ENCODE peak calls at places on chromosomes 3 and 15, in eight cellular contexts. X is BJ; N is kidney epithelial cell; D is lung; G is WERI-Rb-1; U is CD4-positive, CD25-positive, alpha-beta regulatory T cell; K is pancreas; Y is hepatocyte. P is an unnamed sample.

GRCh38 chr15:56356616-56357015 is 8.6 kb upstream of the TEX9 start:
- DNase-seq in X (peak; percentile 7), N (no peak), D (no peak), G (no peak), U (no peak), K (no peak), Y (no peak), P (no peak)

GRCh38 chr15:93451822-93452221 is 362.8 kb upstream of the RGMA start:
- DNase-seq in X (no peak), N (no peak), D (no peak), G (no peak), U (no peak), K (no peak), Y (no peak), P (no peak)

GRCh38 chr15:86677316-86677715 is 597.6 kb downstream of the AGBL1 start:
- DNase-seq in X (no peak), N (no peak), D (no peak), G (no peak), U (no peak), K (no peak), Y (no peak), P (no peak)

GRCh38 chr3:10273697-10274305 is 18.9 kb downstream of the GHRL start:
- DNase-seq in X (no peak), N (no peak), D (no peak), G (no peak), U (no peak), K (no peak), Y (no peak), P (no peak)

GRCh38 chr3:81268526-81268925 is 492.9 kb downstream of the GBE1 start:
- DNase-seq in X (no peak), N (no peak), D (no peak), G (no peak), U (no peak), K (no peak), Y (no peak), P (no peak)

GRCh38 chr3:139574026-139574947 is 34.7 kb upstream of the RBP1 start:
- DNase-seq in X (no peak), N (no peak), D (peak; percentile 36), G (no peak), U (no peak), K (peak; percentile 82), Y (no peak), P (no peak)

GRCh38 chr15:58473720-58474119 is 41.9 kb downstream of the LIPC start:
- DNase-seq in X (peak; percentile 54), N (peak; percentile 91), D (no peak), G (no peak), U (peak; percentile 6), K (no peak), Y (peak; percentile 48), P (no peak)

GRCh38 chr3:9776896-9777694 is 7.3 kb upstream of the CAMK1 start:
- DNase-seq in X (no peak), N (no peak), D (no peak), G (no peak), U (no peak), K (no peak), Y (no peak), P (no peak)

GRCh38 chr15:39287322-39288195 is 293.3 kb upstream of the THBS1 start:
- DNase-seq in X (no peak), N (no peak), D (no peak), G (no peak), U (no peak), K (no peak), Y (no peak), P (no peak)

GRCh38 chr3:194539498-194539897 is 52.7 kb upstream of the ATP13A3 start:
- DNase-seq in X (no peak), N (no peak), D (no peak), G (no peak), U (no peak), K (no peak), Y (no peak), P (no peak)

GRCh38 chr3:852033-852432 is 240.8 kb upstream of the CNTN6 start:
- DNase-seq in X (no peak), N (no peak), D (no peak), G (no peak), U (no peak), K (no peak), Y (no peak), P (no peak)

GRCh38 chr3:122987726-122988319 is 39.7 kb downstream of the SEMA5B start:
- DNase-seq in X (no peak), N (no peak), D (no peak), G (no peak), U (no peak), K (no peak), Y (no peak), P (no peak)
- H3K4me3 ChIP-seq in X (no peak overlapping the region), N (no peak overlapping the region), D (no peak overlapping the region), G (no peak overlapping the region), U (no peak overlapping the region), K (no peak overlapping the region), Y (no peak overlapping the region), P (no peak overlapping the region)

DNA sequence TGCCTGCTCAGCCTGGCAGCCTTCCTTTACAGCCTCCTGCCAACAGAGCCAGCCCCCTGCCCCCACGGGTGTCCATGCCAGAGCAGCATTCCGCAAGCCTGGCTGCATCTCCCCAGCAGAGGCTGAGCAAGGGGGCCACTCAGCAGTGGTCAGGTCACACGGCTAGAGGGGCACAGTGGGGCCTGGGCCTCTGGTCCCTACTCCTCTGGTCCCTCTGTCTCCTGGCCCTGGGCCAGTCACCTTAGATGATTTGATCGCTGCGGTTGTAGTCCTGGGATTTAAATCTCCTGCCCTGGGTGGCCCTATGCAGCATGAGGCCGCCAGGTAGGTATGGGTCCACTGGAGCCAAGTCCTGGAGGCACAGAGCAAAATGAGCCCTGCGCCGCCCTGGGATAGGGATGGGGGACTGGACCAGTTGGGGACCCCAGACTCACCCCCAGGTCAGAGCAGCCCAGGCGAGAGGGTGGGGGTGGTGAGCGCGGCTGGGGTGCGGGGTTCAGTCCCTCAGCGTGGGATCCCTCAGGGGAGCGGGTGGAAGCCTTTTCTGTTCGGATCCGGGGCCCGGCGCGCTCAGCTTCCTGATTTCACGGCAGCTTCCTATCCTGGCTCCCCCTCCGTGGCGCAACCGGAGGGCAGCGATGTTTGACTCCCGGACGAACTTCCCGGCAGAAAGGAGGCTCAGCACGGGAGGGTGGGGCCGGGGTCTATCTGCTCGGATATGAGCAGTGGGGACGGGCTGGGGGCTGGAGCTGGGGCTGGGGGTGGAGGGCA is at the start of gene ZBTB47:
- DNase-seq in X (no peak), N (no peak), D (peak; percentile 70), G (no peak), U (no peak), K (peak; percentile 82), Y (peak; percentile 63), P (no peak)
- H3K4me3 ChIP-seq in X (peak within 1 kb of the TSS; percentile 74), N (peak within 1 kb of the TSS; percentile 79), D (peak within 1 kb of the TSS; percentile 75), G (peak within 1 kb of the TSS; percentile 74), U (no peak within 1 kb of the TSS), K (peak within 1 kb of the TSS; percentile 65), Y (peak within 1 kb of the TSS; percentile 96), P (peak within 1 kb of the TSS; percentile 33)

GRCh38 chr3:119220198-119220597 is 20.5 kb downstream of the B4GALT4 start:
- DNase-seq in X (no peak), N (no peak), D (no peak), G (no peak), U (no peak), K (no peak), Y (no peak), P (no peak)

GRCh38 chr3:119222400-119222799 is 18.3 kb downstream of the B4GALT4 start:
- DNase-seq in X (no peak), N (no peak), D (no peak), G (no peak), U (no peak), K (no peak), Y (no peak), P (no peak)

GRCh38 chr3:119221779-119222320 is 18.8 kb downstream of the B4GALT4 start:
- DNase-seq in X (no peak), N (no peak), D (no peak), G (no peak), U (no peak), K (no peak), Y (no peak), P (no peak)

GRCh38 chr3:119220970-119221667 is 19.6 kb downstream of the B4GALT4 start:
- DNase-seq in X (no peak), N (no peak), D (no peak), G (no peak), U (no peak), K (no peak), Y (no peak), P (no peak)

DNA sequence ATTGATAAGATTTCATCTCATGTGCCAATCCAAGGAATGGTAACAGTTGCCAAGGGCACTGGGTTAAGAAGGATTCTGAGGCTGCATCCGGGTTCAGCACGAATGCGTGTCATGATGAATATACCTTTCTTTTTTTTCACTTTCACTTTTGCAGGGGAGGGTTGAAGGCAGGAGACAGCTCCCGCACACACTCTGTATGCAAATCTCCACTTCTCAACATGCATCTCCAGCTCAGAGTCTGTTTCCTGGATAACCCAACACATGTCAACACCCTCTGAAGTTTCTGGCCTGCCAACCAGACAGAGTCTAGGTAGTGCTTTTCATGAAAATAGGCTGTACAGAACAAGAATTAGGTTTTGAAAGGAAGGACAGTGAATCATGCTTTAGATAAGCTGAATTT is 21.6 kb downstream of the B4GALT4 start:
- DNase-seq in X (no peak), N (no peak), D (no peak), G (no peak), U (no peak), K (no peak), Y (no peak), P (peak; percentile 80)
- H3K4me3 ChIP-seq in X (no peak overlapping the region), N (no peak overlapping the region), D (no peak overlapping the region), G (no peak overlapping the region), U (peak overlapping the region; percentile 45), K (no peak overlapping the region), Y (no peak overlapping the region), P (no peak overlapping the region)

GRCh38 chr3:118181274-118181673 is 853.4 kb downstream of the IGSF11 start:
- DNase-seq in X (no peak), N (no peak), D (no peak), G (no peak), U (no peak), K (no peak), Y (no peak), P (no peak)
- H3K4me3 ChIP-seq in X (no peak overlapping the region), N (no peak overlapping the region), D (no peak overlapping the region), G (no peak overlapping the region), U (no peak overlapping the region), K (no peak overlapping the region), Y (no peak overlapping the region), P (no peak overlapping the region)

DNA sequence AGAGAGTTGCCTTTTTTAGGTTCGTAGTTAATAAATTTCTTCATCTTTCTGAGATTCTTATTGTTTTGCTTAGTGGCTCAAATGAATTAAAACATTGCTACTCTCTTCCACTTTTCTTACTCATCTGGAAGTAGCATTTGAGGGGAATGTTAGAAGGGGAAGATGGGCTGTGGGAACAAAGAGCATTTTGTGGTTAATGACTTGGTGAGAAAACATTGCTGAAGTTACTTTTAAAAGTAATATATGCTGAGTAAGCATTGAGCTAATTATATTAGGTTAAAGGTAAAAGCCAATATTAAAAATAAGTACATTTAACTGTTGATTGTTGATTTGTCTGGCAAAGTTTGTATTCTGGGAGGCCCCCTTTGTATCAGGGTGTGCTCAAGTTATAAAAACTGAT is 5.7 kb downstream of the MORF4L1 start:
- DNase-seq in X (no peak), N (no peak), D (no peak), G (no peak), U (no peak), K (no peak), Y (no peak), P (no peak)
- H3K4me3 ChIP-seq in X (no peak overlapping the region), N (no peak overlapping the region), D (no peak overlapping the region), G (no peak overlapping the region), U (peak overlapping the region; percentile 59), K (no peak overlapping the region), Y (no peak overlapping the region), P (no peak overlapping the region)